ENCODE peak calls at places on chromosomes 5 and 9, in ten cellular contexts. L is HCT116, P is sigmoid colon, N is ovary, R is neural crest cell, W is astrocyte of the cerebellum, B is body of pancreas, D is fibroblast of mammary gland, M is BE2C, V is AG10803. K is an unnamed sample.

GRCh38 chr5:157248771-157249475 is 17.0 kb upstream of the CYFIP2 start:
- DNase-seq in L (no peak), P (no peak), N (no peak), R (no peak), W (no peak), B (no peak), D (no peak), M (no peak), V (no peak), K (peak)

GRCh38 chr5:154243736-154244135 is 53.2 kb downstream of the GALNT10 start:
- DNase-seq in L (no peak), P (no peak), N (no peak), R (no peak), W (peak), B (no peak), D (no peak), M (no peak), V (peak), K (no peak)

GRCh38 chr5:83503662-83504061 is 32.1 kb downstream of the VCAN start:
- DNase-seq in L (no peak), P (no peak), N (no peak), R (no peak), W (no peak), B (no peak), D (peak), M (no peak), V (peak), K (no peak)

GRCh38 chr9:114098660-114099522 is at the start of gene KIF12:
- DNase-seq in L (peak), P (no peak), N (no peak), R (peak), W (no peak), B (peak), D (no peak), M (peak), V (no peak), K (peak)

GRCh38 chr5:176880393-176881020 is 18.6 kb downstream of the HK3 start:
- DNase-seq in L (no peak), P (no peak), N (no peak), R (no peak), W (no peak), B (no peak), D (no peak), M (no peak), V (no peak), K (no peak)

GRCh38 chr5:136155078-136155477 is 22.4 kb downstream of the SMAD5 start:
- DNase-seq in L (no peak), P (no peak), N (no peak), R (no peak), W (no peak), B (no peak), D (no peak), M (no peak), V (no peak), K (no peak)

GRCh38 chr9:88313364-88314220 is 74.7 kb upstream of the SPIN1 start:
- DNase-seq in L (no peak), P (peak), N (no peak), R (no peak), W (no peak), B (no peak), D (no peak), M (no peak), V (no peak), K (peak)

GRCh38 chr9:33719581-33720374 is 75.6 kb upstream of the PRSS3 start:
- DNase-seq in L (no peak), P (no peak), N (no peak), R (peak), W (no peak), B (no peak), D (peak), M (peak), V (no peak), K (peak)

GRCh38 chr5:10248378-10249260 is 1.1 kb downstream of the ATPSCKMT start:
- DNase-seq in L (no peak), P (no peak), N (peak), R (no peak), W (no peak), B (no peak), D (no peak), M (no peak), V (no peak), K (peak)

GRCh38 chr9:126933334-126933980 is 18.9 kb downstream of the RALGPS1 start:
- DNase-seq in L (no peak), P (no peak), N (no peak), R (no peak), W (no peak), B (no peak), D (no peak), M (no peak), V (no peak), K (no peak)

GRCh38 chr9:28951945-28952344 is 1378.7 kb upstream of the C9orf72 start:
- DNase-seq in L (no peak), P (no peak), N (no peak), R (no peak), W (no peak), B (no peak), D (peak), M (peak), V (no peak), K (no peak)

GRCh38 chr9:37987467-37987981 is 81.5 kb downstream of the SHB start:
- DNase-seq in L (no peak), P (no peak), N (no peak), R (no peak), W (no peak), B (peak), D (no peak), M (peak), V (no peak), K (no peak)

GRCh38 chr9:14661421-14662059 is 31.7 kb downstream of the ZDHHC21 start:
- DNase-seq in L (no peak), P (no peak), N (no peak), R (no peak), W (peak), B (no peak), D (peak), M (no peak), V (peak), K (no peak)

GRCh38 chr5:124477002-124477546 is 269.4 kb downstream of the ZNF608 start:
- DNase-seq in L (no peak), P (peak), N (no peak), R (no peak), W (no peak), B (no peak), D (no peak), M (no peak), V (no peak), K (no peak)

GRCh38 chr5:109691248-109691574 is 1.5 kb downstream of the MAN2A1 start:
- DNase-seq in L (no peak), P (no peak), N (no peak), R (no peak), W (no peak), B (no peak), D (no peak), M (no peak), V (no peak), K (peak)

GRCh38 chr9:136175745-136176290 is 29.1 kb downstream of the LHX3 start:
- DNase-seq in L (no peak), P (no peak), N (no peak), R (no peak), W (no peak), B (no peak), D (no peak), M (no peak), V (no peak), K (no peak)

GRCh38 chr5:98713856-98714255 is 59.6 kb upstream of the RGMB start:
- DNase-seq in L (no peak), P (no peak), N (no peak), R (no peak), W (no peak), B (no peak), D (no peak), M (no peak), V (no peak), K (no peak)
- TF ChIP-seq CTCF in L (no peak), P (no peak), N (no peak), R (no peak), W (no peak), B (no peak), D (no peak), M (no peak), V (no peak), K (no peak)

GRCh38 chr5:123117989-123118388 is 28.9 kb downstream of the PRDM6 start:
- DNase-seq in L (no peak), P (no peak), N (no peak), R (no peak), W (no peak), B (no peak), D (no peak), M (no peak), V (no peak), K (no peak)
- TF ChIP-seq CTCF in L (no peak), P (no peak), N (no peak), R (no peak), W (no peak), B (no peak), D (no peak), M (no peak), V (no peak), K (no peak)

GRCh38 chr9:85137606-85138150 is 468.1 kb downstream of the NTRK2 start:
- DNase-seq in L (no peak), P (no peak), N (no peak), R (no peak), W (no peak), B (no peak), D (no peak), M (no peak), V (no peak), K (no peak)

GRCh38 chr9:85136978-85137377 is 467.4 kb downstream of the NTRK2 start:
- DNase-seq in L (no peak), P (no peak), N (no peak), R (no peak), W (no peak), B (no peak), D (no peak), M (no peak), V (no peak), K (no peak)

GRCh38 chr9:85147046-85147640 is 477.6 kb downstream of the NTRK2 start:
- DNase-seq in L (no peak), P (no peak), N (no peak), R (no peak), W (no peak), B (no peak), D (no peak), M (no peak), V (no peak), K (no peak)

DNA sequence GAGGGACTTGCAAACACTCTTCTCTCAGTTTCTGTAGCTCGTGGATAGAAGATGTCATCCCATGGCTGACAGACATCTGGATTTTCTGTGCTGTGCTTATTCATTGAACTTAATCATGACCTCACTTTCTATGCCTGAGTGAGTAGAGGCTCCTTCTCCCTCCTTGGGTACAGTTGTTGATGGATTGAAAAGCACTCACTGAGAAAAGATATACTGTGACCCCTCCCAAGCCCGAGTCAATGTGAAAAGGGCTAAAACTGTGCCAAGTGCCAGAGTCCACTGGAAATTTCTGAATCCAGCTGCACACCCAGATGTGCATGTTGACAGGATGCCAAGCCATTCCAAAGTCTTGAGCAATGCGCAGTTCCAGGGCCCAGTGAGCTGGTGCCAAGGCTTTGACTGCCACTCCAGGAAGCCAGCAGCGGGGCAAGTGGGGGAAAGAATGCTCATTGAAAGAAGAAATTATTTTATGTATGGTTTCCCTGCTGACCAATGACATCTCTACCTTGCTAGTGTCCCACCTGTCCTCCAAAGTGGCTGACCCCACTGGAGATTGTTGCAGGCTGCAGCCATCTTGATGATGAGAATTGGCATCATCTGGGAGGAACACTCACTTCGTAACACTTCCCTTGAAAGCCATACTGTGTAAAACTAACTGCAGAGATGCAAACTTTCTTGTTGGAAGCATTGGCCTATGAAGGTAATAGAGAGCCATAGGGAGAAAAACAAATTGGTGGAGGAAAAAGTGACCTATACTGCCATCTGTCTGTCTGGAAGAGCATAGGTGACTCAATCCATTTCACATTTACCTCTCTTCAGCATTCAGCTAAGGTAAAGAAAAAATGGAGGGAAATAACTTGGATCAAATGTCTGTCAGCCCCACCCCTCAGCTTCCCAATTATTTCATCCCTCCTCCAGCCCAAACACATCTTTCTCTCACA is 473.2 kb downstream of the NTRK2 start:
- DNase-seq in L (peak), P (no peak), N (no peak), R (no peak), W (peak), B (no peak), D (peak), M (no peak), V (peak), K (no peak)
- TF ChIP-seq CTCF in L (peak), P (peak), N (no peak), R (peak), W (peak), B (peak), D (peak), M (peak), V (peak), K (no peak)

GRCh38 chr5:51242453-51242852 is 140.8 kb upstream of the ISL1 start:
- DNase-seq in L (no peak), P (no peak), N (no peak), R (no peak), W (no peak), B (no peak), D (no peak), M (no peak), V (no peak), K (no peak)
- TF ChIP-seq CTCF in L (no peak), P (no peak), N (no peak), R (no peak), W (no peak), B (no peak), D (no peak), M (no peak), V (no peak), K (no peak)

K was measured in activated CD8-positive, alpha-beta T cell treated with anti-CD3 and anti-CD28 coated beads for 36 hours.